ENCODE peak calls at places on chromosomes 7 and 10, in eight cellular contexts. One of them, this sample, is unnamed.

GRCh38 chr10:96840841-96841518 is 8.9 kb downstream of the LCOR start:
- DNase-seq in fibroblast of the aortic adventitia: no peak
- DNase-seq in fibroblast of pulmonary artery: peak; percentile 65
- DNase-seq in HL-60: peak; percentile 66
- DNase-seq in cardiac fibroblast: peak; percentile 56
- DNase-seq in GM23338: no peak
- DNase-seq in cardiac muscle cell: no peak
- DNase-seq in adrenal gland: no peak
- DNase-seq in this sample: no peak

GRCh38 chr7:146235210-146235609 is 118.6 kb downstream of the CNTNAP2 start:
- DNase-seq in cardiac fibroblast: no peak
- DNase-seq in fibroblast of the aortic adventitia: no peak
- DNase-seq in fibroblast of pulmonary artery: no peak
- DNase-seq in adrenal gland: no peak
- DNase-seq in cardiac muscle cell: no peak
- DNase-seq in HL-60: no peak
- DNase-seq in GM23338: no peak
- DNase-seq in this sample: no peak

GRCh38 chr7:150871601-150872000 is 19.3 kb downstream of the AOC1 start:
- DNase-seq in cardiac fibroblast: no peak
- DNase-seq in cardiac muscle cell: no peak
- DNase-seq in fibroblast of the aortic adventitia: no peak
- DNase-seq in fibroblast of pulmonary artery: no peak
- DNase-seq in HL-60: no peak
- DNase-seq in adrenal gland: no peak
- DNase-seq in GM23338: no peak
- DNase-seq in this sample: no peak

GRCh38 chr7:79968894-79969293 is 165.7 kb upstream of the GNAI1 start:
- DNase-seq in cardiac fibroblast: no peak
- DNase-seq in cardiac muscle cell: no peak
- DNase-seq in HL-60: no peak
- DNase-seq in GM23338: peak; percentile 30
- DNase-seq in fibroblast of the aortic adventitia: no peak
- DNase-seq in adrenal gland: no peak
- DNase-seq in fibroblast of pulmonary artery: no peak
- DNase-seq in this sample: no peak

GRCh38 chr10:58291538-58292174 is 22.7 kb downstream of the CISD1 start:
- DNase-seq in GM23338: peak; percentile 50
- DNase-seq in cardiac fibroblast: peak; percentile 76
- DNase-seq in cardiac muscle cell: peak; percentile 41
- DNase-seq in fibroblast of the aortic adventitia: peak; percentile 81
- DNase-seq in fibroblast of pulmonary artery: peak; percentile 82
- DNase-seq in adrenal gland: peak; percentile 27
- DNase-seq in HL-60: peak; percentile 52
- DNase-seq in this sample: peak; percentile 64

GRCh38 chr7:95690367-95690947 is 81.9 kb upstream of the DYNC1I1 start:
- DNase-seq in cardiac muscle cell: peak; percentile 43
- DNase-seq in fibroblast of pulmonary artery: peak; percentile 66
- DNase-seq in fibroblast of the aortic adventitia: peak; percentile 59
- DNase-seq in adrenal gland: peak; percentile 22
- DNase-seq in GM23338: peak; percentile 65
- DNase-seq in HL-60: peak; percentile 26
- DNase-seq in cardiac fibroblast: peak; percentile 75
- DNase-seq in this sample: peak; percentile 54

GRCh38 chr7:144622751-144623150 is 213.1 kb downstream of the TPK1 start:
- DNase-seq in fibroblast of pulmonary artery: no peak
- DNase-seq in cardiac fibroblast: no peak
- DNase-seq in HL-60: no peak
- DNase-seq in cardiac muscle cell: no peak
- DNase-seq in GM23338: no peak
- DNase-seq in fibroblast of the aortic adventitia: no peak
- DNase-seq in adrenal gland: no peak
- DNase-seq in this sample: no peak

GRCh38 chr7:73850781-73851207 is 8.5 kb upstream of the METTL27 start:
- DNase-seq in cardiac muscle cell: no peak
- DNase-seq in fibroblast of pulmonary artery: peak; percentile 98
- DNase-seq in adrenal gland: no peak
- DNase-seq in HL-60: no peak
- DNase-seq in GM23338: no peak
- DNase-seq in cardiac fibroblast: peak; percentile 99
- DNase-seq in fibroblast of the aortic adventitia: peak; percentile 99
- DNase-seq in this sample: no peak

GRCh38 chr7:13986208-13986607 is 3.3 kb downstream of the ETV1 start:
- DNase-seq in fibroblast of pulmonary artery: no peak
- DNase-seq in cardiac fibroblast: no peak
- DNase-seq in cardiac muscle cell: peak; percentile 7
- DNase-seq in fibroblast of the aortic adventitia: no peak
- DNase-seq in adrenal gland: no peak
- DNase-seq in HL-60: no peak
- DNase-seq in GM23338: no peak
- DNase-seq in this sample: no peak

GRCh38 chr10:120819366-120819765 is 31.8 kb upstream of the WDR11 start:
- DNase-seq in HL-60: no peak
- DNase-seq in cardiac fibroblast: no peak
- DNase-seq in GM23338: no peak
- DNase-seq in fibroblast of the aortic adventitia: no peak
- DNase-seq in fibroblast of pulmonary artery: no peak
- DNase-seq in adrenal gland: no peak
- DNase-seq in cardiac muscle cell: no peak
- DNase-seq in this sample: no peak

GRCh38 chr7:100969066-100969615 is at the start of gene MUC12:
- DNase-seq in cardiac muscle cell: no peak
- DNase-seq in adrenal gland: no peak
- DNase-seq in HL-60: no peak
- DNase-seq in cardiac fibroblast: no peak
- DNase-seq in fibroblast of the aortic adventitia: no peak
- DNase-seq in fibroblast of pulmonary artery: no peak
- DNase-seq in GM23338: no peak
- DNase-seq in this sample: no peak

GRCh38 chr7:100966542-100967291 is 2.6 kb upstream of the MUC12 start:
- DNase-seq in cardiac muscle cell: no peak
- DNase-seq in fibroblast of pulmonary artery: no peak
- DNase-seq in cardiac fibroblast: no peak
- DNase-seq in adrenal gland: no peak
- DNase-seq in HL-60: peak; percentile 15
- DNase-seq in GM23338: peak; percentile 46
- DNase-seq in fibroblast of the aortic adventitia: no peak
- DNase-seq in this sample: no peak

GRCh38 chr7:100967292-100967863 is 2.0 kb upstream of the MUC12 start:
- DNase-seq in fibroblast of the aortic adventitia: no peak
- DNase-seq in adrenal gland: no peak
- DNase-seq in GM23338: peak; percentile 43
- DNase-seq in fibroblast of pulmonary artery: no peak
- DNase-seq in cardiac fibroblast: no peak
- DNase-seq in cardiac muscle cell: no peak
- DNase-seq in HL-60: no peak
- DNase-seq in this sample: no peak

GRCh38 chr7:100968031-100968430 is 1.3 kb upstream of the MUC12 start:
- DNase-seq in fibroblast of the aortic adventitia: no peak
- DNase-seq in cardiac fibroblast: no peak
- DNase-seq in cardiac muscle cell: no peak
- DNase-seq in adrenal gland: no peak
- DNase-seq in GM23338: peak; percentile 64
- DNase-seq in HL-60: no peak
- DNase-seq in fibroblast of pulmonary artery: no peak
- DNase-seq in this sample: no peak

DNA sequence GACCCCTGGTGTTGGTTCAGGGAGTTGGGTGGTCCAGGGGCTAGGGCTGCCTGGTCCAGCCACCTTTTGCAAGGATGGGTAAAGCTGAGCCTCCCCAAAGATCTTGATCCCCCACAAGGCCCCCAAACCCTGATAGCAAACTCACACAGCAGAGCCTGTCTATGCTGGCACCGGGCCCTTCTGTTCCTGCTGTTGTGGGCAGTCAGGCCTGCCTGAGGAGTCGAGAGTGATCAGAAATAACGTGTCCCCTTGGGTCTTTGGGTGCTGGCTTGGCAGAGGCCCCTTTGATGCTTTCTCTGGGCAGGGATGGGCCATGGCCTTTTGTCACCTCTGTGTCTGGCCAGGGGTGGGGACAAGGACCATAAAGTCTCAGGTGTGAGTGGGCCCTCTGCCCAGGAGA is 715 bp upstream of the MUC12 start:
- DNase-seq in fibroblast of pulmonary artery: no peak
- DNase-seq in cardiac fibroblast: no peak
- DNase-seq in cardiac muscle cell: no peak
- DNase-seq in adrenal gland: no peak
- DNase-seq in fibroblast of the aortic adventitia: no peak
- DNase-seq in GM23338: no peak
- DNase-seq in HL-60: no peak
- DNase-seq in this sample: no peak
- H3K4me3 ChIP-seq in fibroblast of pulmonary artery: no peak overlapping the region
- H3K4me3 ChIP-seq in cardiac fibroblast: no peak overlapping the region
- H3K4me3 ChIP-seq in cardiac muscle cell: no peak overlapping the region
- H3K4me3 ChIP-seq in adrenal gland: no peak overlapping the region
- H3K4me3 ChIP-seq in fibroblast of the aortic adventitia: no peak overlapping the region
- H3K4me3 ChIP-seq in GM23338: no peak overlapping the region
- H3K4me3 ChIP-seq in HL-60: no peak overlapping the region
- H3K4me3 ChIP-seq in this sample: no peak overlapping the region

DNA sequence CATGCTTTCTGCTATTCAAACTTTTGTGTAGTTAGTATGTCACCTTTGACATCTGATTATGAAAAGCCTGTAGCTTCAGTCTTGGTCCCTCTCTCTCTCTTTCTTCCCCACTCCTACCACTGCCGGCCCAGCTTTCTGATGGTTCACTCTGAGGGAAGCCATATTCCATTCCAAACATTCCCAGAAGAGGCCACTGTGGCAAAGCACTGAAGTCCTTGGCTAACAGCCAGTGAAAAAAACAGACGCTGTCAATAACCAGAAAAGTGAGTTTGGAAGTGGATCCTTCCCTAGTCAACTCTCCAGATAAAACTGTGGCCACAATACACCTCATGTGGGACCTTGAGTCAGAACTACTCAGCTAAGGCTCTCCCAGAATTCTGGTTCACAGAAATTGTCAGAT is 950.7 kb upstream of the PHF14 start:
- DNase-seq in GM23338: peak; percentile 72
- DNase-seq in cardiac fibroblast: no peak
- DNase-seq in adrenal gland: no peak
- DNase-seq in fibroblast of the aortic adventitia: no peak
- DNase-seq in HL-60: no peak
- DNase-seq in cardiac muscle cell: peak; percentile 67
- DNase-seq in fibroblast of pulmonary artery: peak; percentile 1
- DNase-seq in this sample: no peak
- TF ChIP-seq CTCF in GM23338: peak; percentile 51
- TF ChIP-seq CTCF in cardiac fibroblast: no peak
- TF ChIP-seq CTCF in adrenal gland: peak; percentile 36
- TF ChIP-seq CTCF in fibroblast of the aortic adventitia: no peak
- TF ChIP-seq CTCF in HL-60: no peak
- TF ChIP-seq CTCF in cardiac muscle cell: no peak
- TF ChIP-seq CTCF in fibroblast of pulmonary artery: no peak
- TF ChIP-seq CTCF in this sample: no peak

GRCh38 chr7:122300607-122301079 is 3.9 kb downstream of the FEZF1 start:
- DNase-seq in adrenal gland: no peak
- DNase-seq in fibroblast of the aortic adventitia: peak; percentile 31
- DNase-seq in cardiac fibroblast: peak; percentile 32
- DNase-seq in GM23338: peak; percentile 45
- DNase-seq in fibroblast of pulmonary artery: peak; percentile 8
- DNase-seq in cardiac muscle cell: no peak
- DNase-seq in HL-60: no peak
- DNase-seq in this sample: no peak

GRCh38 chr7:122298131-122298530 is 6.4 kb downstream of the FEZF1 start:
- DNase-seq in HL-60: no peak
- DNase-seq in fibroblast of pulmonary artery: no peak
- DNase-seq in cardiac fibroblast: no peak
- DNase-seq in adrenal gland: no peak
- DNase-seq in GM23338: no peak
- DNase-seq in fibroblast of the aortic adventitia: no peak
- DNase-seq in cardiac muscle cell: no peak
- DNase-seq in this sample: no peak

GRCh38 chr7:122299935-122300606 is 4.5 kb downstream of the FEZF1 start:
- DNase-seq in adrenal gland: no peak
- DNase-seq in fibroblast of pulmonary artery: no peak
- DNase-seq in GM23338: peak; percentile 81
- DNase-seq in HL-60: no peak
- DNase-seq in fibroblast of the aortic adventitia: no peak
- DNase-seq in cardiac muscle cell: no peak
- DNase-seq in cardiac fibroblast: no peak
- DNase-seq in this sample: no peak

GRCh38 chr7:122298618-122299017 is 5.9 kb downstream of the FEZF1 start:
- DNase-seq in adrenal gland: no peak
- DNase-seq in cardiac muscle cell: no peak
- DNase-seq in GM23338: no peak
- DNase-seq in cardiac fibroblast: no peak
- DNase-seq in fibroblast of pulmonary artery: no peak
- DNase-seq in HL-60: no peak
- DNase-seq in fibroblast of the aortic adventitia: no peak
- DNase-seq in this sample: no peak

GRCh38 chr7:122299624-122299934 is 5.0 kb downstream of the FEZF1 start:
- DNase-seq in fibroblast of pulmonary artery: no peak
- DNase-seq in adrenal gland: no peak
- DNase-seq in fibroblast of the aortic adventitia: no peak
- DNase-seq in GM23338: peak; percentile 79
- DNase-seq in cardiac muscle cell: no peak
- DNase-seq in cardiac fibroblast: no peak
- DNase-seq in HL-60: no peak
- DNase-seq in this sample: no peak
- H3K4me3 ChIP-seq in fibroblast of pulmonary artery: no peak overlapping the region
- H3K4me3 ChIP-seq in adrenal gland: peak overlapping the region; percentile 9
- H3K4me3 ChIP-seq in fibroblast of the aortic adventitia: no peak overlapping the region
- H3K4me3 ChIP-seq in GM23338: peak overlapping the region; percentile 80
- H3K4me3 ChIP-seq in cardiac muscle cell: peak overlapping the region; percentile 22
- H3K4me3 ChIP-seq in cardiac fibroblast: no peak overlapping the region
- H3K4me3 ChIP-seq in HL-60: no peak overlapping the region
- H3K4me3 ChIP-seq in this sample: no peak overlapping the region

GRCh38 chr10:28679941-28680752 is 2.8 kb downstream of the BAMBI start:
- DNase-seq in fibroblast of pulmonary artery: peak; percentile 59
- DNase-seq in cardiac muscle cell: peak; percentile 67
- DNase-seq in fibroblast of the aortic adventitia: peak; percentile 11
- DNase-seq in HL-60: peak; percentile 59
- DNase-seq in adrenal gland: no peak
- DNase-seq in cardiac fibroblast: peak; percentile 32
- DNase-seq in GM23338: no peak
- DNase-seq in this sample: no peak
- TF ChIP-seq CTCF in fibroblast of pulmonary artery: peak; percentile 49
- TF ChIP-seq CTCF in cardiac muscle cell: peak; percentile 38
- TF ChIP-seq CTCF in fibroblast of the aortic adventitia: peak; percentile 15
- TF ChIP-seq CTCF in HL-60: no peak
- TF ChIP-seq CTCF in adrenal gland: peak; percentile 46
- TF ChIP-seq CTCF in cardiac fibroblast: peak; percentile 41
- TF ChIP-seq CTCF in GM23338: peak; percentile 25
- TF ChIP-seq CTCF in this sample: no peak